ENCODE peak calls at places on chromosomes 5 and 9, in four cellular contexts. J is stomach, I is A549, C is suprapubic skin. F is an unnamed sample.

GRCh38 chr5:15585826-15586591 is 86.0 kb downstream of the FBXL7 start:
- DNase-seq in J (no peak), I (no peak), C (no peak), F (no peak)

GRCh38 chr9:116389546-116390305 is 236.1 kb downstream of the PAPPA start:
- DNase-seq in J (no peak), I (no peak), C (no peak), F (no peak)

GRCh38 chr9:29332789-29333188 is 1759.5 kb upstream of the C9orf72 start:
- DNase-seq in J (no peak), I (peak), C (no peak), F (no peak)

GRCh38 chr5:51225671-51226419 is 157.4 kb upstream of the ISL1 start:
- DNase-seq in J (peak), I (no peak), C (no peak), F (no peak)

GRCh38 chr5:10668697-10669096 is 92.3 kb downstream of the DAP start:
- DNase-seq in J (no peak), I (no peak), C (no peak), F (no peak)

GRCh38 chr9:84371737-84372136 is 31.2 kb upstream of the SLC28A3 start:
- DNase-seq in J (no peak), I (no peak), C (no peak), F (no peak)

GRCh38 chr5:59831341-59831989 is 62.1 kb downstream of the PDE4D start:
- DNase-seq in J (no peak), I (no peak), C (no peak), F (no peak)

GRCh38 chr5:80701597-80701996 is 46.8 kb upstream of the DHFR start:
- DNase-seq in J (no peak), I (no peak), C (no peak), F (no peak)

GRCh38 chr9:134378901-134379338 is 52.7 kb downstream of the RXRA start:
- DNase-seq in J (peak), I (peak), C (no peak), F (no peak)

GRCh38 chr5:164555809-164556208 is 1050.4 kb downstream of the MAT2B start:
- DNase-seq in J (no peak), I (no peak), C (no peak), F (no peak)

GRCh38 chr5:164553851-164554250 is 1048.4 kb downstream of the MAT2B start:
- DNase-seq in J (no peak), I (no peak), C (no peak), F (no peak)
- TF ChIP-seq EP300 in J (no peak), I (no peak), C (no peak), F (no peak)

GRCh38 chr9:77131411-77131810 is 45.9 kb upstream of the VPS13A start:
- DNase-seq in J (no peak), I (no peak), C (no peak), F (no peak)

GRCh38 chr9:77132991-77133390 is 44.3 kb upstream of the VPS13A start:
- DNase-seq in J (no peak), I (no peak), C (no peak), F (no peak)

GRCh38 chr9:77127071-77127470 is 50.3 kb upstream of the VPS13A start:
- DNase-seq in J (no peak), I (no peak), C (no peak), F (no peak)

GRCh38 chr9:77128125-77128789 is 49.1 kb upstream of the VPS13A start:
- DNase-seq in J (no peak), I (no peak), C (no peak), F (peak)
- TF ChIP-seq EP300 in J (no peak), I (no peak), C (no peak), F (peak)

DNA sequence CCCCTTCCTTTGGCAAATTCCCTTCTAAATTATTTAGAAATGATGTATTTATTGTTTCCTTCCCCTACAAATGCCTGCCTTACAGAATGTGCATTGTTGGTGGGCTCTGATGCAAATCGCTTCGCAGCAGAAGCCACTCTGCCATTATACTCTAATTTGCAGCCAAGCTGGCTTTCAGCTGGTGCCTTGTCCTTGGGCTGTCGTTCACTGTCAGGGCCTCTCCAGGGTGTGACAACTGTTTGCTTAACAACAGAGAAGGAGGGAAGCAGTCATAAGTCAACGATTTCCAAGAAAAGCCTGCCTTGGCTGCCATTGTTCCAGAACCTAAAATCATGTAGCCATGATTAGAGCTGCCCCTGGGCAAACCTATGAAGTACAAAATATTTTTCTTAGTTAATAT is 260.1 kb upstream of the RGMB start:
- DNase-seq in J (no peak), I (no peak), C (no peak), F (no peak)
- TF ChIP-seq EP300 in J (no peak), I (no peak), C (no peak), F (no peak)

DNA sequence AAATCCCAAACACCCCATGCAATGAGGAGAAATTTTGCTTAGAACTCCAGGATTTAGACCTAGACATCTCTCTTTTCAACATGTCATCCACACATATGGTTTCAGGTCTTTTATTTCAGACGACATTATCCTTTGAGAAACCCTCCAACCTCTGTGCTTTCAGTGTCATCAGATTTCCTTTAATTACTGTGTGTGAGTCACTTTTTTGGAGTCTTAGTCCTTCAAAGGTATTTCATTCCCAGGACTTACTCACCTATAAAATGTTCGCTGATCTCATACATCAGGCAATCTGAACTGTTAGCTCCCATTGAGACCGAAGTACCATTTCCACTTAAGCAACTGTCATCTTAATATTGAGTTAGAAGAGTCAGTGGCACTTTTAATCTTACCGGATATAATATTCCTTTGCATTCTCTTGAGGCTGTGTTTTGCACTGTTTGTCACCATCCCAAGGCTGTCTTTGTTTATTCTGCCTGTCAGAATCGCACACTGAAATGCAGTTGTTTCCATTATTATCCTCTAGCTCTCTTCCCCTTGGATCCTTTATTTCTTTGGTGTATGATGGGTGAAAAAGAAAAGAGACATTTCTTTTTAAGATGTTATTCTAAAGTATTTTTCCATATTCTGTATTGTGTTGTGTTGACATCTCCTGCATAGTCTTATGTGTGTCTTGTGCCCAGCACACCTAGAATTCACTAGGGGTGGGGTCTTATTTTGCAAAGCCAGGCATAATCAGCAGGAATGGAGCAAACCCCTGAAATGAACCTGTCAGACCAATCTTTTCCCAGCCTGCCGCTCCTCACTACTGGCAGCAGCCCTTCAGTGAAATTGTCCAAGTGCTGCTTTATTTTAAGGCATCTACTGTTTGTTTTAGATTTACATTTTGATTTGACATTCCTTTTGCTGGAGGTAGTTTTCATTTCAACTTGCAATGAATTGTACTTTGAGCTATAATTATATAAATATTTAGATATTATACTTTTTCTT is 155.4 kb downstream of the PAM start:
- DNase-seq in J (no peak), I (peak), C (no peak), F (no peak)
- TF ChIP-seq EP300 in J (no peak), I (no peak), C (no peak), F (no peak)

DNA sequence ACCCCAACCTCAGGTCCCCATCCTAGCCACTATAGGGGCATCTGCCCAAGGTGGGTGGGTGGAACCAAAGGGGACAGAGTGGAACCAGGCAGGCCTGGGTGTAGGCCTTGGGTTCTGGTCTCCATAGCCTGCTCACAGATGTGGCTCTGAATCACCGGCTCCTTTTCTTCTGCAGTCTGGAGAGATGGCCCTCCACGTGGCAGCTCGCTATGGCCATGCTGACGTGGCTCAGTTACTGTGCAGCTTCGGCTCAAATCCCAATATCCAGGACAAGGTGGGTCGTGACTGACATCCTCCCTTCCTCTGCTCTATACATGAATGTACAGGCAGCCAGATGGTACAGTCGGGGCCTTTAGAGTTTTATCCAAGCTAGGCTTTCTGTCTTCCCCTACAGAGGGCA is 77.3 kb upstream of the CTSL start:
- DNase-seq in J (no peak), I (no peak), C (no peak), F (no peak)
- TF ChIP-seq EP300 in J (no peak), I (no peak), C (no peak), F (no peak)

GRCh38 chr5:139651502-139651862 is 3.3 kb downstream of the CXXC5 start:
- DNase-seq in J (no peak), I (no peak), C (peak), F (no peak)

GRCh38 chr5:139651863-139652787 is 4.0 kb downstream of the CXXC5 start:
- DNase-seq in J (peak), I (peak), C (no peak), F (no peak)

GRCh38 chr5:139649082-139649991 is 1.2 kb downstream of the CXXC5 start:
- DNase-seq in J (no peak), I (no peak), C (peak), F (no peak)

GRCh38 chr5:139650031-139650688 is 2.0 kb downstream of the CXXC5 start:
- DNase-seq in J (peak), I (no peak), C (peak), F (no peak)

GRCh38 chr5:139650689-139651501 is 2.7 kb downstream of the CXXC5 start:
- DNase-seq in J (peak), I (no peak), C (peak), F (no peak)
- TF ChIP-seq EP300 in J (no peak), I (no peak), C (no peak), F (no peak)

GRCh38 chr5:176784218-176785165 is 25.9 kb upstream of the UNC5A start:
- DNase-seq in J (no peak), I (peak), C (no peak), F (no peak)
- TF ChIP-seq EP300 in J (no peak), I (no peak), C (no peak), F (no peak)

DNA sequence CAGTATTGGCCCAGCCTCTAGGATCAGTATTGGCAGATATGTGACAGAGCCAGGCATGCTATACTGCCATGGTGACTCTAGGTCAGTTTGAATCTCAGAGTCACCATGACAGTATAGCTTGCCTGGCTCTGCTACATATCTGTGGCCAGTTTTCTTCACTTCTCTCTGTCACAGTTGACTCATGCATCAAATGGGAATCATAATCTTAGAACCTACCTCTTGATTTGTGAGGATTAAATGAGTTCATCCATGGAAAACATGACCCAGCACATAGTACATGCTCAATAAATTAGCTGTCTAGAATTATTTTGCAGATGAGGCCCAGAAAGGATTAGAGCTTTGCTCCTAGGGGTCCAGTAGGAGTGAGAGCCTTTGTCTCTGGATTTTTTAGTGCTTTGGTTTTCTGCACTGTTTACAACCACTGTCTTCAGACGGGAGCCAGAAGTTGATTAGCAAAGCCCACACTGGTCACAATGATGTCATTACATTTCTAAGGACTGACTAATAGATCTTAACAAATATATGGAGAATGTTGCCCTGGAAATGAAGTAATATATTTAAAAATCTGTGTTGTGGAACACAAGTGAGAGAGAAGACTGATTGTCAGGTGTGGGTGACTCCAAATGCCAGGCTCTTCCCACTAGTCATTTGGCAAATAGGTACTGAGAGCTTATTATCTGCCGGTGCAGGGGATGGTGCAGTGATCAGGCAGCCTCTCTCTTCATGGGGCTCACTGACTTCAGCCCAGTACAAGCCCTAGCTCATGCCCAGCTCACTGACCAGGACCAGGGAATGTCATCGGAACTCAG is 76.0 kb downstream of the COL15A1 start:
- DNase-seq in J (no peak), I (peak), C (no peak), F (no peak)
- TF ChIP-seq EP300 in J (no peak), I (no peak), C (no peak), F (no peak)